ENCODE peak calls at places on chromosomes 2 and 18, in eight cellular contexts. A is sigmoid colon; Z is GM23248; J is A549; O is GM23338; S is CD8-positive, alpha-beta memory T cell; M is endothelial cell of umbilical vein; W is mesendoderm. I is an unnamed sample. For H3K4me1, the result is how much of the 10 kb centered on the place peaks cover.

GRCh38 chr18:13036622-13037320 is 45.6 kb downstream of the CEP192 start:
- DNase-seq in A (no peak), Z (peak), J (no peak), O (no peak), S (no peak), M (no peak), W (no peak), I (no peak)

GRCh38 chr2:150520887-150521664 is 33.6 kb upstream of the RND3 start:
- DNase-seq in A (no peak), Z (peak), J (no peak), O (no peak), S (no peak), M (peak), W (no peak), I (no peak)

GRCh38 chr2:113273031-113273551 is 5.6 kb downstream of the PAX8 start:
- DNase-seq in A (no peak), Z (peak), J (peak), O (peak), S (peak), M (no peak), W (peak), I (no peak)

GRCh38 chr18:8601277-8602032 is 7.8 kb upstream of the RAB12 start:
- DNase-seq in A (no peak), Z (no peak), J (no peak), O (no peak), S (no peak), M (no peak), W (no peak), I (no peak)

GRCh38 chr18:12236934-12237832 is 17.0 kb upstream of the CIDEA start:
- DNase-seq in A (peak), Z (peak), J (peak), O (peak), S (peak), M (peak), W (peak), I (peak)

GRCh38 chr2:215354771-215355695 is 43.2 kb downstream of the ATIC start:
- DNase-seq in A (no peak), Z (peak), J (no peak), O (no peak), S (no peak), M (no peak), W (no peak), I (no peak)

GRCh38 chr2:220789961-220790360 is 782.1 kb downstream of the EPHA4 start:
- DNase-seq in A (no peak), Z (peak), J (no peak), O (no peak), S (no peak), M (no peak), W (no peak), I (no peak)

GRCh38 chr18:12628706-12629702 is 28.9 kb downstream of the SPIRE1 start:
- DNase-seq in A (no peak), Z (peak), J (no peak), O (no peak), S (no peak), M (peak), W (no peak), I (no peak)

GRCh38 chr2:160918909-160919503 is 241.2 kb upstream of the TANK start:
- DNase-seq in A (peak), Z (peak), J (peak), O (peak), S (peak), M (peak), W (peak), I (peak)

GRCh38 chr2:227221120-227221519 is 56.7 kb downstream of the COL4A3 start:
- DNase-seq in A (no peak), Z (no peak), J (no peak), O (peak), S (no peak), M (no peak), W (peak), I (no peak)

GRCh38 chr2:242011991-242012764 is 142.6 kb downstream of the RTP5 start:
- DNase-seq in A (peak), Z (no peak), J (no peak), O (no peak), S (no peak), M (no peak), W (no peak), I (no peak)

GRCh38 chr18:3088444-3088843 is 75.5 kb upstream of the LPIN2 start:
- DNase-seq in A (no peak), Z (no peak), J (no peak), O (no peak), S (no peak), M (peak), W (no peak), I (no peak)

GRCh38 chr2:65000619-65001018 is 11.4 kb downstream of the SLC1A4 start:
- DNase-seq in A (no peak), Z (no peak), J (no peak), O (no peak), S (no peak), M (no peak), W (no peak), I (no peak)

GRCh38 chr2:216774620-216775019 is 79.3 kb upstream of the IGFBP5 start:
- DNase-seq in A (no peak), Z (peak), J (no peak), O (no peak), S (no peak), M (no peak), W (no peak), I (no peak)

GRCh38 chr18:1998121-1998520 is 573.2 kb downstream of the METTL4 start:
- DNase-seq in A (no peak), Z (no peak), J (no peak), O (no peak), S (no peak), M (no peak), W (no peak), I (no peak)

GRCh38 chr2:31812051-31812798 is 198.6 kb downstream of the MEMO1 start:
- DNase-seq in A (no peak), Z (peak), J (peak), O (no peak), S (no peak), M (no peak), W (peak), I (no peak)

GRCh38 chr2:223724831-223725230 is 112.6 kb downstream of the AP1S3 start:
- DNase-seq in A (no peak), Z (peak), J (no peak), O (no peak), S (no peak), M (peak), W (peak), I (no peak)

GRCh38 chr2:107808986-107809385 is 17.7 kb upstream of the RGPD4 start:
- DNase-seq in A (no peak), Z (peak), J (no peak), O (no peak), S (no peak), M (no peak), W (no peak), I (no peak)

GRCh38 chr2:30139131-30139870 is 7.5 kb upstream of the YPEL5 start:
- DNase-seq in A (no peak), Z (no peak), J (no peak), O (no peak), S (peak), M (no peak), W (no peak), I (no peak)

GRCh38 chr18:79523738-79524180 is 128.0 kb downstream of the NFATC1 start:
- DNase-seq in A (peak), Z (no peak), J (no peak), O (no peak), S (peak), M (no peak), W (no peak), I (peak)

GRCh38 chr2:71610671-71611070 is 157.3 kb downstream of the DYSF start:
- DNase-seq in A (peak), Z (no peak), J (no peak), O (no peak), S (no peak), M (no peak), W (no peak), I (peak)

GRCh38 chr2:118386636-118387302 is 298.5 kb downstream of the INSIG2 start:
- DNase-seq in A (no peak), Z (peak), J (peak), O (no peak), S (no peak), M (no peak), W (peak), I (no peak)

GRCh38 chr18:51077217-51077616 is 47.2 kb downstream of the SMAD4 start:
- DNase-seq in A (no peak), Z (peak), J (no peak), O (no peak), S (no peak), M (no peak), W (no peak), I (no peak)

GRCh38 chr2:106546376-106546990 is 59.3 kb downstream of the CD8B2 start:
- DNase-seq in A (no peak), Z (no peak), J (no peak), O (no peak), S (no peak), M (no peak), W (no peak), I (no peak)

GRCh38 chr2:158953926-158954763 is 14.3 kb upstream of the TANC1 start:
- DNase-seq in A (peak), Z (peak), J (peak), O (no peak), S (no peak), M (peak), W (no peak), I (peak)

GRCh38 chr2:196592912-196593881 is 46.3 kb upstream of the CCDC150 start:
- DNase-seq in A (no peak), Z (peak), J (peak), O (peak), S (no peak), M (peak), W (peak), I (peak)

GRCh38 chr2:86189782-86190416 is 5.4 kb downstream of the IMMT start:
- DNase-seq in A (no peak), Z (no peak), J (no peak), O (no peak), S (no peak), M (no peak), W (no peak), I (no peak)
- H3K4me1 ChIP-seq in A (under half), Z (under half), J (under half), O (under half), S (half or more), M (under half), W (under half), I (under half)

DNA sequence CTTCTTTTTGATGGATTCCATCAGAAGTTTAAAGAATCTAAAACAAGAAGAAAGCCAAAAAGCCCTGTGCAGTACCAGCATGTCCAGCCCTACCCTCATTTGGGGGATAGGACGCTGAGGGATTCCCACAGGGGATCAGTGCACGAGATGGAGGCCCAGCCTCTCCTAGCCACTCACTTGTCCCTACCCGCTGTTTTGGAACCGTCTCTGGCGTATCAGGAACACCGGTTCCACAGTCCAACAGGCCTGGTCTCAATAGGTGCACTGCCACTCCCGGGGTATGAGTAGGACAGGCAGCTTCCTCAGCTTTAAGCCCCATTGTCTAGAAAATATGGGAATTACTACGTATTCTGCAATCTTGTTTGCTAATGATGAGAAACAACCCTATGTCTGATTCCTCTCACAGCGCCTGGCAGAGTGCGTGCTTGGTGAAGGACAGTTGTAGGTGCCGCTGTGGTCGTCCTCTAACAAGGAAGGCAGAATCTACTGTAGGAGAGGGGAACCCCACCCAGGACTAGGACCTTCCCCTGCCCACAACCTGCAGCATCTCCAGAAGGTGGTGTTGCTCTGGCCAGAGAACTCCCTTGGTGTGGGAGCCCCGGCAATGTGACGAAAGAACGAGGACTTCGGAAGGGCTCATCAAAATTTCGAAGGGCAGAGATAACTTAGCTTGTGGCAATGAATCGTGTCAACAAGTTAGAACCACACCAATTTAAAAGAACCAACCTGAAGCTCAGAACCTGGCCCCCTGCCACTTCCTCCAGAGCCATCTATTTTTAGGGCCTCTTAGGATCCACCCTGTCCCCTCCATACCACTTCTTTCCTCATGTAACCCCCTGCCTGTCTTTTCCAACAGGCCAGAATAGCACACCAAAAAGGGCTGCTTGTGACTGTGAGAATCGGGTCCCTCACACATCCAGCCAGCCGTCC is 71.7 kb downstream of the POLR1A start:
- DNase-seq in A (no peak), Z (no peak), J (no peak), O (no peak), S (peak), M (no peak), W (no peak), I (no peak)
- H3K4me1 ChIP-seq in A (under half), Z (under half), J (under half), O (under half), S (half or more), M (under half), W (under half), I (under half)

GRCh38 chr2:46803551-46803885 is 112.1 kb downstream of the MCFD2 start:
- DNase-seq in A (peak), Z (peak), J (no peak), O (no peak), S (no peak), M (no peak), W (no peak), I (peak)
- H3K4me1 ChIP-seq in A (under half), Z (half or more), J (under half), O (under half), S (under half), M (under half), W (under half), I (under half)

GRCh38 chr2:12700989-12701388 is 15.7 kb upstream of the TRIB2 start:
- DNase-seq in A (no peak), Z (no peak), J (no peak), O (no peak), S (no peak), M (no peak), W (no peak), I (no peak)

GRCh38 chr2:12697617-12698016 is 19.1 kb upstream of the TRIB2 start:
- DNase-seq in A (no peak), Z (no peak), J (no peak), O (no peak), S (no peak), M (no peak), W (no peak), I (no peak)

GRCh38 chr2:12693509-12693908 is 23.2 kb upstream of the TRIB2 start:
- DNase-seq in A (no peak), Z (no peak), J (no peak), O (no peak), S (no peak), M (no peak), W (no peak), I (no peak)

DNA sequence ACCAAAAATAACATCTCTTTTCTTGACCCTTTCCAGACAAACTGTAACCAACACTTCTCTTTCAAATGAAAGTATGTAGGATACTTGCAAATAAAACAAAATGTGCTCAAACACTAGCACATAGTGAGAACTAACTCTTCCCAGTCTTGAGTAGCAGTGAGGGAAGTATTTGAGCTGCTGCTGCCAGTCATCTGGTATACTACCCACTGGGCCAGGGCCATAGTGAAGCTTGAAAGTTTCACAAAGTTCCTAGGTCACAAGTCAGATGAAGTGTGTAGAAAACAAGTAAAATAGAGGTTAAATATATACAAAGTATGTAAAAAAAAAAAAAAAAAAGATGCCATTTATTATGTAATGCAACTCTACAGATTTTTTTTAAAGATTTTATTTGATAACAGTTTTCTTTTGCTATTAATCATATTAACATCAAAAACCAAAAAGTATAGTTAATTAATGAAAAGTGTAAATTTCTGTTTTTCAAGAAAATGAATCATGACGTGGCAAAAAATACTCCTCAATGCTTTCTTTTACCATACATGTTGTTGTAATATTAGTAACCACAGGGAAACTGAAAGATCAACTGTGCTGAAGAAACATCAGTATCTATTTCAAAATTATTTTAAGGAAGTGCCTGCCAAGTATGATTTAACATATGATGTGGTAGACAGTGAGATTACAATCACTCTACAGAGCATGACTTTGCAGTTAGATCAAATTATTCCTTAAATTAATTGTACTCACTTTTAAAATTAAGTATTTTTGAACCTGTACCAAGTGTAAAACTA is 21.6 kb upstream of the TRIB2 start:
- DNase-seq in A (no peak), Z (no peak), J (no peak), O (no peak), S (no peak), M (no peak), W (no peak), I (no peak)
- H3K4me1 ChIP-seq in A (under half), Z (under half), J (under half), O (under half), S (under half), M (under half), W (under half), I (under half)

DNA sequence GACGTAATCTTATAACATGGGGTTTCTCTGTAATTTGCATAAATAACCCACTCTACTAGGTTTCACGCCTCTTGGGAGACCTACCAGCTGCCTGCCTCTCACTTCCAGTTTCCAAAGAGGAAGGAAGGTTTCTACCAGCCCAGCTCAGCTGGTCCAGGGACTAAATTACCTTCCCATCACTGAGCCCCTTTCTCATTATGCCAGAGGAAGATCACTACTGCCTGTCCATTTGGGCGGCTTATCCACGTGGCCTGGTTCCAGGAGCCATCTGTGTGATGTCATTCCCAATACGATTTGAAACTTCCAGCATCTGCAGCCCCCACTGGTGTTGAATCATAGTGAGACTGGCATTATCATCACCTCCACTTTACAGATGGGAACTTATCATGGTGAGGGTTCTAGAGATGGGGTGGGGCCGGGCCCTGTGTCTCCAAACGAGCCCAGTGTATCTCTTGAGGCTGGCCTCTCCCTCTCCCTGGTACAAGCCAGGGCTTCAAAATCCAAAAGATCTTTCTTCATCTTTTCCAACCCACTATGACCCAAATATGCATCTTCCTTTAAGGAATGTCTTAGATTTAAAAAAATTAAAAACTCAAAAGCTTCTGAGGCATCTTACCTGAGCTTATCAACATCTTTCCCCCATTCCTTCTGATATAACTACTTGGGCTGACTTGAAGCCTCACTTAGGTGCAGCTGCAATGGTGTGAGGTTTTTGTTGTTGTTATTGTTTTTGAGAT is 140.8 kb downstream of the DDX1 start:
- DNase-seq in A (no peak), Z (no peak), J (no peak), O (no peak), S (no peak), M (no peak), W (no peak), I (no peak)
- H3K4me1 ChIP-seq in A (under half), Z (under half), J (under half), O (under half), S (under half), M (under half), W (under half), I (under half)

GRCh38 chr2:96260404-96261260 is 5.2 kb downstream of the TMEM127 start:
- DNase-seq in A (peak), Z (peak), J (peak), O (peak), S (peak), M (peak), W (peak), I (peak)
- H3K4me1 ChIP-seq in A (under half), Z (under half), J (under half), O (under half), S (half or more), M (under half), W (under half), I (half or more)

GRCh38 chr2:239292531-239292930 is 108.3 kb downstream of the HDAC4 start:
- DNase-seq in A (no peak), Z (no peak), J (no peak), O (no peak), S (no peak), M (no peak), W (no peak), I (no peak)
- H3K4me1 ChIP-seq in A (under half), Z (under half), J (under half), O (half or more), S (half or more), M (under half), W (under half), I (under half)

DNA sequence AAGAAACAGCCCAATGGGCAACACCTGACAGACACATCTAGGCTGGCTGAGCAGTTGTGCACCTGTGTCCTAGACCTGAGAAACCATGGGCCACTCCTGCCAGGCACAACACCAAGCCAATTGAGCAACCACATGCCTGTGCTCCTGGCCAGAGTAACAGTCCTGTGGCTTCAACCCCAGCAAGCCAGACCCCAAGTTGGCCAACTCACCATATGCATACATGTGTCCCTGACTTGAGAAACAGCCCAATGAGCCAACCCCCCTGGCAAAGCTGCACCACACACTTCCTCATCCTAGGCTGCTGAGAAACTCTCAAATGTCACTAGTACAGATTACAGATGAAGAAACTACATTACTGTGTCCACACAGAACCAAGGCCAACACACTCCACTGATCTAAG is 36.6 kb downstream of the USP34 start:
- DNase-seq in A (no peak), Z (no peak), J (no peak), O (no peak), S (no peak), M (no peak), W (no peak), I (no peak)
- H3K4me1 ChIP-seq in A (under half), Z (under half), J (under half), O (under half), S (under half), M (under half), W (under half), I (under half)

GRCh38 chr2:167670588-167670987 is 576.8 kb downstream of the STK39 start:
- DNase-seq in A (no peak), Z (no peak), J (no peak), O (no peak), S (no peak), M (no peak), W (no peak), I (no peak)
- H3K4me1 ChIP-seq in A (under half), Z (under half), J (under half), O (under half), S (under half), M (under half), W (under half), I (under half)